ENCODE peak calls at places on chromosomes 6 and 20, in four cellular contexts. E, O, Z and D are unnamed samples.

GRCh38 chr6:52537001-52537753 is 39.7 kb downstream of the TRAM2 start:
- DNase-seq in E (peak), O (no peak), Z (no peak), D (no peak)

GRCh38 chr6:21885532-21886089 is 292.1 kb downstream of the SOX4 start:
- DNase-seq in E (peak), O (peak), Z (peak), D (peak)

GRCh38 chr20:3218307-3218988 is 9.2 kb downstream of the ITPA start:
- DNase-seq in E (peak), O (peak), Z (no peak), D (no peak)

GRCh38 chr6:45504947-45505346 is 127.2 kb upstream of the SUPT3H start:
- DNase-seq in E (peak), O (no peak), Z (no peak), D (no peak)

GRCh38 chr6:151087861-151088598 is 151.7 kb upstream of the AKAP12 start:
- DNase-seq in E (peak), O (no peak), Z (peak), D (no peak)

GRCh38 chr6:154548130-154548830 is 37.8 kb upstream of the CNKSR3 start:
- DNase-seq in E (no peak), O (no peak), Z (no peak), D (no peak)

GRCh38 chr20:64069614-64070243 is 6.7 kb downstream of the TCEA2 start:
- DNase-seq in E (peak), O (peak), Z (no peak), D (no peak)

GRCh38 chr6:159655409-159655988 is 37.5 kb downstream of the SOD2 start:
- DNase-seq in E (no peak), O (peak), Z (no peak), D (no peak)

GRCh38 chr6:139129284-139129683 is 5.6 kb upstream of the HECA start:
- DNase-seq in E (no peak), O (no peak), Z (no peak), D (no peak)

GRCh38 chr6:139126255-139126654 is 8.6 kb upstream of the HECA start:
- DNase-seq in E (peak), O (no peak), Z (no peak), D (no peak)

GRCh38 chr6:139119553-139119952 is 15.3 kb upstream of the HECA start:
- DNase-seq in E (no peak), O (no peak), Z (no peak), D (no peak)

GRCh38 chr6:139124887-139125672 is 9.8 kb upstream of the HECA start:
- DNase-seq in E (peak), O (peak), Z (no peak), D (no peak)
- H3K27ac ChIP-seq in E (peak), O (no peak), Z (no peak), D (no peak)

GRCh38 chr6:105493776-105494175 is 90.9 kb upstream of the PREP start:
- DNase-seq in E (no peak), O (no peak), Z (no peak), D (no peak)
- H3K27ac ChIP-seq in E (no peak), O (no peak), Z (no peak), D (no peak)

GRCh38 chr6:168284187-168284586 is 35.4 kb downstream of the DACT2 start:
- DNase-seq in E (no peak), O (no peak), Z (peak), D (no peak)

GRCh38 chr6:168285456-168285855 is 34.1 kb downstream of the DACT2 start:
- DNase-seq in E (no peak), O (no peak), Z (peak), D (no peak)

GRCh38 chr6:168281826-168282225 is 37.8 kb downstream of the DACT2 start:
- DNase-seq in E (no peak), O (no peak), Z (no peak), D (no peak)

GRCh38 chr6:168282985-168283685 is 36.4 kb downstream of the DACT2 start:
- DNase-seq in E (no peak), O (no peak), Z (peak), D (no peak)

GRCh38 chr6:168283686-168284025 is 35.9 kb downstream of the DACT2 start:
- DNase-seq in E (no peak), O (no peak), Z (peak), D (no peak)
- H3K27ac ChIP-seq in E (no peak), O (no peak), Z (no peak), D (no peak)

GRCh38 chr6:132399376-132400074 is 1.8 kb downstream of the MOXD1 start:
- DNase-seq in E (peak), O (no peak), Z (no peak), D (no peak)
- H3K27ac ChIP-seq in E (peak), O (no peak), Z (no peak), D (no peak)

GRCh38 chr6:25302156-25302555 is 23.0 kb downstream of the CARMIL1 start:
- DNase-seq in E (no peak), O (no peak), Z (no peak), D (no peak)
- H3K27ac ChIP-seq in E (peak), O (no peak), Z (peak), D (peak)

GRCh38 chr20:8519887-8520286 is 387.8 kb downstream of the PLCB1 start:
- DNase-seq in E (no peak), O (no peak), Z (no peak), D (no peak)
- H3K27ac ChIP-seq in E (no peak), O (no peak), Z (no peak), D (no peak)